ENCODE peak calls at places on chromosome 17, in six cellular contexts. J is CD8-positive, alpha-beta T cell; D is BJ; F is choroid plexus epithelial cell; W is colonic mucosa; M is GM12864. G is an unnamed sample.

GRCh38 chr17:48995871-48996695 is 1.1 kb upstream of the IGF2BP1 start:
- DNase-seq in J (no peak), D (no peak), F (no peak), W (no peak), M (no peak), G (no peak)

GRCh38 chr17:78868391-78868790 is 27.8 kb upstream of the USP36 start:
- DNase-seq in J (no peak), D (peak), F (peak), W (no peak), M (no peak), G (no peak)

GRCh38 chr17:43396491-43397060 is 2.2 kb upstream of the ARL4D start:
- DNase-seq in J (no peak), D (no peak), F (no peak), W (no peak), M (no peak), G (no peak)

GRCh38 chr17:55437165-55437605 is 15.6 kb upstream of the MMD start:
- DNase-seq in J (no peak), D (no peak), F (peak), W (no peak), M (peak), G (no peak)

GRCh38 chr17:42387221-42387657 is 1.0 kb downstream of the STAT3 start:
- DNase-seq in J (peak), D (no peak), F (peak), W (peak), M (no peak), G (no peak)

GRCh38 chr17:47802341-47803022 is 19.1 kb downstream of the OSBPL7 start:
- DNase-seq in J (peak), D (no peak), F (peak), W (peak), M (peak), G (peak)

GRCh38 chr17:43383826-43384475 is 14.8 kb upstream of the ARL4D start:
- DNase-seq in J (no peak), D (no peak), F (no peak), W (no peak), M (no peak), G (no peak)

GRCh38 chr17:67824735-67825626 is at the start of gene BPTF:
- DNase-seq in J (peak), D (peak), F (peak), W (peak), M (peak), G (peak)

GRCh38 chr17:56594528-56595418 is 1.3 kb downstream of the NOG start:
- DNase-seq in J (peak), D (no peak), F (no peak), W (no peak), M (no peak), G (no peak)

GRCh38 chr17:59845595-59846390 is 47.0 kb downstream of the TUBD1 start:
- DNase-seq in J (no peak), D (no peak), F (peak), W (peak), M (no peak), G (peak)

DNA sequence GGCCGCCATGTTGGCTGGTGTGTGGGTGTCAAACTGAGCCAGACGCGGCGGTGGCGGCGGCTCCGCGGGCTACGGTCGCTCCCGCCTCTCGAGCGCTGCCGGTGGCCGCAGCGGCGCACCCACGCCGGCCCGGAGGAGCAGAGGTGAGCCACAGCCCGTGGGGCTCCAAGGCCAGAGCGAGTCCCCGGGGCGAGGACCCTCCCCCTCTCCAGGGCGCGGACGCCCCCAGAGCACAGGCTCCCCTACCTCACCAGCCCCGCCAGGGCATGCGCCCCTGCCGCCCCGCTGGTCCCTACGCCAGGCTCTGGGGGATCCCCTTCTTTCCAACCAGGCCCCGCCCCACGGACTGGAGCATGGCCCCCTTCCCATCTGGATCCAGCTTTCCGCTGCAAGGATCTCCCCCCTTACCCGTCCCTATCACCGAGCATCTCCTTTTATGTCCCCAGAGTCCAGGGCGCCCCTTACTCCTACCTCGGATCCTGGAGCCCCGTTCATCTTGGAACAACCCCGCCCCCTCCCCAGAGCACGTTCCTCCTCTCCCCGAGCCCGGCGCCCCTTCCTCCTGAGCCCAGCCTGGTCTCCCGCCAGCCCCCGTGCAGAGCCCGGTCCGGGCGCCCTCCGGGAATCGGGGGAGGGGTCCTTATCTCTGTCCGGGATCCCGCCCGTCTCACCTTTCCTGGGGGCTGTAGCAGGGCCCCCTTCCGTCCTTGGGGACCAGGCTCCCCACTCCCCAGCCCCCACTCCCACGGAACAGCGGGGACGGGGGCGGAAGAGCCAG is 412 bp downstream of the EPN2 start:
- DNase-seq in J (no peak), D (no peak), F (no peak), W (peak), M (no peak), G (peak)
- TF ChIP-seq CTCF in J (no peak), D (peak), F (no peak), W (peak), M (peak), G (peak)

GRCh38 chr17:39146273-39146672 is 5.2 kb downstream of the PLXDC1 start:
- DNase-seq in J (no peak), D (no peak), F (no peak), W (no peak), M (no peak), G (no peak)

GRCh38 chr17:39144414-39144813 is 7.0 kb downstream of the PLXDC1 start:
- DNase-seq in J (no peak), D (peak), F (peak), W (peak), M (no peak), G (peak)

GRCh38 chr17:39145143-39145542 is 6.3 kb downstream of the PLXDC1 start:
- DNase-seq in J (no peak), D (no peak), F (no peak), W (no peak), M (no peak), G (no peak)

GRCh38 chr17:39150104-39150634 is 1.3 kb downstream of the PLXDC1 start:
- DNase-seq in J (peak), D (no peak), F (no peak), W (no peak), M (no peak), G (no peak)

GRCh38 chr17:39147221-39148185 is 3.9 kb downstream of the PLXDC1 start:
- DNase-seq in J (no peak), D (no peak), F (no peak), W (no peak), M (no peak), G (no peak)
- TF ChIP-seq CTCF in J (no peak), D (no peak), F (no peak), W (no peak), M (no peak), G (no peak)

GRCh38 chr17:80035937-80036714 is at the start of gene CCDC40:
- DNase-seq in J (peak), D (no peak), F (peak), W (peak), M (no peak), G (peak)
- TF ChIP-seq CTCF in J (peak), D (no peak), F (peak), W (no peak), M (peak), G (no peak)

GRCh38 chr17:29039764-29040598 is 3.0 kb upstream of the PIPOX start:
- DNase-seq in J (no peak), D (no peak), F (peak), W (no peak), M (no peak), G (no peak)

GRCh38 chr17:29034510-29034909 is 8.4 kb upstream of the PIPOX start:
- DNase-seq in J (no peak), D (no peak), F (no peak), W (no peak), M (no peak), G (no peak)

GRCh38 chr17:29037739-29038465 is 5.0 kb upstream of the PIPOX start:
- DNase-seq in J (no peak), D (no peak), F (no peak), W (no peak), M (no peak), G (no peak)

GRCh38 chr17:29038511-29039300 is 4.2 kb upstream of the PIPOX start:
- DNase-seq in J (no peak), D (no peak), F (no peak), W (no peak), M (no peak), G (no peak)

DNA sequence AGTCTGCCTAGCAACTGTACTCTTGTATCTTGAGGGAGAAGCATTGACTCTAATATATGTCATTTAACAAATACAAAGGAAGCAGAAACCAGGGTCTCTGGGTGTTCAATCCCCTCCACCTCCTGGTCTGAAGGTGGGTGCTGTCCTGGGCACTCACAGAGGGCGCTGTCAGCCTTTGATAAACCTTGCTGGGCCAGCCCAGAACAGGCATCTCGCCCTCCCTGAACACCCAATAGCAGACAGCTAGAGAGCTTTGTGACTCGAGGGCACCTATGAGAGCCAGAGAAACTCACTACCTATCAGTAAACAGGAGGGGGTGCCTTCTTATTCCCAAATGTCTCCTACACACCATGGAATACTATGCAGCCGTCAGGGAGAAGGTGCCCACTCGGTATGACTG is 6.4 kb upstream of the PIPOX start:
- DNase-seq in J (no peak), D (no peak), F (no peak), W (no peak), M (no peak), G (no peak)
- TF ChIP-seq CTCF in J (no peak), D (no peak), F (no peak), W (no peak), M (no peak), G (no peak)

DNA sequence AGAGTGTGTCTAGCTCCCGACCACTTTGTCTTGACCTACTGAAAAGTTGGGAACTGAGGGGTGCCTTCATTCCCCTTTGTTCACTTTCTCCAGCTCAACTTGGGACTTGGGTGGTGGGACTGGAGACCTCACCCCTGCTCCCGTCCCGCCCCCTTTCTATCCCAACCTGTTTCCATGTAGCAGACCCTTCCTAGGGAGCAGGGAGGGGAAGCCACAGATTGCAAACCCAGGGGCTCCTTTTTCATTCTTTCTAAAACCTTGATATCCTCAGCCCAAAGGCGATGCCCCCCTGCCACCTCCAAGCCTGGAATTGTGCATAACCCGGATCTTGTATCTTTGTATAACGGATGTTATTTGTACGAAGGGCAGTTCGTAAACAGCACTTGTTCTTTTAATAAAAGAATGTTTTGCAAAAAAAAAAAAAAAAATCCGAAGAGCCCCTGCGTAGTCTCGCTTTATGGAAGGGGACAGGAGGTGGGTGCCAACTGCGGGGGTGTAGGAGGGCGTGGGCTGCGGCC is 714 bp upstream of the CISD3 start:
- DNase-seq in J (no peak), D (no peak), F (no peak), W (no peak), M (no peak), G (no peak)
- TF ChIP-seq CTCF in J (no peak), D (peak), F (no peak), W (no peak), M (no peak), G (no peak)

DNA sequence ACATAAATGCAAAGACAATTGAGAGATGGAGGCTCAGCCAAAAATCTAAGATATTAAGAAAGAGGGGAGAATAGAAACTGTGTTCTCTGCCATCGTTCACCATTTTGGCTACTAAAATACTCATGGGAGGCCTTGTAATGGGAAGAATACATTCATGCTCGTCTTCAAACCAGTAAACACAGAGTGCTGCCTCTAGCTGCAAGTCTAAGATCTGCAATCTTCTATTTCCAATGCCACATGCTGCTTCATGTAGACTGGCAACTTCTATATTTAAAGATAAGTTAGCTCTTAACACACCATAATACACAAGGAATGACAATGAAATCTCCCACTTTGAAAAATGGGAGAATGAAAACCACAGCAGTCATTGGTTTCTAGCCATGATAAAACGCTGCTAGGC is 387.3 kb downstream of the HS3ST3B1 start:
- DNase-seq in J (no peak), D (no peak), F (peak), W (no peak), M (no peak), G (no peak)
- TF ChIP-seq CTCF in J (no peak), D (no peak), F (peak), W (no peak), M (peak), G (no peak)

GRCh38 chr17:51439395-51440229 is 179.3 kb downstream of the UTP18 start:
- DNase-seq in J (no peak), D (no peak), F (no peak), W (no peak), M (no peak), G (no peak)

GRCh38 chr17:51430581-51430980 is 170.2 kb downstream of the UTP18 start:
- DNase-seq in J (no peak), D (no peak), F (no peak), W (no peak), M (no peak), G (no peak)

GRCh38 chr17:51435171-51435552 is 174.8 kb downstream of the UTP18 start:
- DNase-seq in J (no peak), D (no peak), F (no peak), W (no peak), M (no peak), G (no peak)

GRCh38 chr17:51434434-51435170 is 174.3 kb downstream of the UTP18 start:
- DNase-seq in J (no peak), D (no peak), F (no peak), W (no peak), M (no peak), G (no peak)

GRCh38 chr17:51435641-51436091 is 175.3 kb downstream of the UTP18 start:
- DNase-seq in J (no peak), D (no peak), F (peak), W (peak), M (no peak), G (peak)
- TF ChIP-seq CTCF in J (no peak), D (peak), F (peak), W (no peak), M (peak), G (peak)

DNA sequence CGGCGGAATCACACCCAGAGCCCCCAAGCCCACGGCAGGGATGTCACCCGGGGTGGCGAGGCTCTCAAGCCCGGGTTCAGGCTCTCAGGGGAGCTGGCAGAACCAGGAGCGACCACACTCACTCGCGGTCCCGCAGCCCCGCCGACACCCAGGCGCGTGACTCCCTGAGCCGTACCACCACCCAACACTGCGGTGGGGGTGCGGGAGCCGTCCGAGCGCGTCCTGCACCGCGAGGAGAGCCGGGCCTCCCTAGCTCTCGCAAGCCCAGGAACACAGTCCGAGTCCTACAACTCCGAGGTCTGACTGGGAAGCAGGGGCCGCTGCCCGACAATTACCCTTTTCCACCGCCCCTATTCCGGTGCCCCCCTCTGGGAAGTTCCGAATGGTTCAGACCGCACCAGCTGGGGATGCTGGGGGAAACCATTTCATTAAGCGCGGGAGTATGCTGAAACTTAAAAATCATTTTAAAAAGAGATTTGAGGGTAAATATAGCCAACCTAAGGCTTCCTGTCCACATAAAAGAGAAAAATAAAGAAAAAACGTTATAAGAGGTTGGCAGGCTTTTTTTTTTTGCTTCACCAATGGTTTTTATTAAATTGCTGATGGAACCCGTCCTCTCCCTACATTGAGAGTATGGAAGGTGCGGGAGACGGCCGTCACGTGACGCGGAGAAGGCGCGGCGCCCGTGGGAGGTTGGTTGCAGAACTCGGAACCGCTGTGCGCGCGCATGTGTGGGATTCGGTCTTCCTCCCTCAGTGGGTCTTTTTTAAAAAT is at the start of gene FLCN:
- DNase-seq in J (peak), D (no peak), F (peak), W (peak), M (peak), G (peak)
- TF ChIP-seq CTCF in J (no peak), D (no peak), F (no peak), W (no peak), M (no peak), G (no peak)

DNA sequence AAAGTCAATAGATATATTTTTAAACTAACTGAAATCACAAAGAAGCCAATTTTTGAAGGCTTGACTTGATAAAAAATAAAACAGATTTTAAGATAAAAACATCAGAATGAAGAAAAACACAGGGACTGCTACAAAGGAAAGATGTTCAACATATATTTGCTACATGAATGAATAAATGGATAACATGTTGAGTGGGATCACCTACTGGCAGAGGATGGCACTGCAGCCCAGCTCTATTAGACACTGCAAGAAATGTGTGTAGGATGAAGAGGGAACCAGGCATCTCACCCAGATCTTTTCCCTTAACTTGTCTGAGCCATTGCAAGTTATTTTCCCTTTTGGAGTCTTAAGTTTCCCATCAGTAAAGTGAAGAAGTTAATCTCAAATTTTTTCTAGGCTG is 4.2 kb downstream of the AIPL1 start:
- DNase-seq in J (no peak), D (no peak), F (no peak), W (no peak), M (no peak), G (no peak)
- TF ChIP-seq CTCF in J (no peak), D (peak), F (peak), W (no peak), M (peak), G (no peak)

DNA sequence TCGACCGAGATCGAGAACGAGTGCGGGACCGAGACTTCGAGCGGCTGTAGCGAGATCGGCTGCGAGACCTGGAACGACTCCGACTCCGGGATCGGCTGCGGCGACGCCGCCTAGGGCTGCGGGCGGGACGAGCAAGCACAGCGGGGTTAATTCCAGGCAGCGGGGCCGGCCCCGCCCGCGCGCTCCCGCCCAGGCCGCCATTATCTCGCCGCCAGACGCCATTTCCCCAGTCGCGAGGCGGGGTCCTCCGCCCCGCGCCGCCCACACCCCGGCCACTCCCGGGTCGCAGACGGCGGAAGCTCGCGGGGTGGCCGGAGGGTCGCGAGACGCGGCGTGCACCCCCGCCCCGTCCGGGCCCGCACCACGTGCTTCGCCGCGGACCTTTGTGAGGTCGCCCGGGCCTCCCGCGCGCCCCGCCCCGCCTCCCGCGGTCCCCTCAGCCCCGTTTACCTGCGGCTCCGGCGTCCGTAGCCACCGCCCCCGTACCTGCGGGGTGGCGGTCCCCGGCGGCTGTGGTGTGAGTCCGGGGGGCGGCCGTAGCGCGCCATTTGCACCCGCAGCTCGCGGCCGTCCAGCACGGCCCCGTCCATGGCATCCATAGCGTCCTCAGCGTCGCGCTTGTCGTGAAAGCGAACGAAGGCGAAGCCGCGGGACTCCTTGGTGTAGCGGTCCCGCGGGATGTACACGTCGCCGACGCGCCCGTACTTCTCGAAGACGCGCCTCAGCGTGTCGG is 616 bp downstream of the SRSF2 start:
- DNase-seq in J (peak), D (no peak), F (peak), W (peak), M (no peak), G (peak)
- TF ChIP-seq CTCF in J (no peak), D (peak), F (peak), W (no peak), M (peak), G (peak)